ENCODE peak calls at places on chromosomes 11 and 22, in eight cellular contexts. U is mesothelial cell of epicardium, A is omental fat pad, X is AG04450, M is Calu3, T is GM12865, V is A549, F is fibroblast of the aortic adventitia. I is an unnamed sample.

GRCh38 chr11:45803981-45804805 is 756 bp upstream of the SLC35C1 start:
- DNase-seq in U (peak; percentile 83), A (peak; percentile 78), X (no peak), M (peak; percentile 90), T (peak; percentile 56), V (peak; percentile 72), F (peak; percentile 42), I (peak; percentile 55)

GRCh38 chr22:39230261-39231196 is 14.3 kb downstream of the PDGFB start:
- DNase-seq in U (no peak), A (no peak), X (no peak), M (no peak), T (no peak), V (no peak), F (no peak), I (no peak)

GRCh38 chr22:48599346-48599745 is 1228.3 kb downstream of the BRD1 start:
- DNase-seq in U (no peak), A (no peak), X (no peak), M (no peak), T (no peak), V (no peak), F (no peak), I (no peak)

GRCh38 chr11:77089004-77089545 is 13.6 kb upstream of the OMP start:
- DNase-seq in U (no peak), A (no peak), X (no peak), M (no peak), T (no peak), V (no peak), F (no peak), I (no peak)

GRCh38 chr11:75338516-75339218 is 12.8 kb downstream of the ARRB1 start:
- DNase-seq in U (no peak), A (no peak), X (no peak), M (no peak), T (no peak), V (no peak), F (peak; percentile 42), I (no peak)

GRCh38 chr11:44817207-44817944 is 90.6 kb downstream of the TSPAN18 start:
- DNase-seq in U (no peak), A (no peak), X (no peak), M (no peak), T (no peak), V (no peak), F (peak; percentile 19), I (no peak)

GRCh38 chr11:69732910-69733309 is 29.1 kb upstream of the FGF19 start:
- DNase-seq in U (no peak), A (no peak), X (no peak), M (no peak), T (no peak), V (no peak), F (no peak), I (no peak)

GRCh38 chr11:46121328-46121723 is at the start of gene PHF21A:
- DNase-seq in U (peak; percentile 92), A (peak; percentile 66), X (peak; percentile 86), M (peak; percentile 94), T (peak; percentile 96), V (peak; percentile 97), F (peak; percentile 93), I (peak; percentile 89)

GRCh38 chr11:103988595-103988969 is 47.9 kb upstream of the DDI1 start:
- DNase-seq in U (no peak), A (no peak), X (peak; percentile 50), M (no peak), T (no peak), V (no peak), F (peak; percentile 45), I (no peak)

GRCh38 chr11:61922539-61922938 is 5.2 kb upstream of the RAB3IL1 start:
- DNase-seq in U (peak; percentile 62), A (no peak), X (peak; percentile 27), M (no peak), T (no peak), V (no peak), F (peak; percentile 94), I (no peak)

GRCh38 chr11:1483445-1483961 is 3.1 kb downstream of the MOB2 start:
- DNase-seq in U (no peak), A (no peak), X (no peak), M (no peak), T (no peak), V (no peak), F (no peak), I (no peak)

GRCh38 chr11:1481861-1482441 is 4.6 kb downstream of the MOB2 start:
- DNase-seq in U (no peak), A (no peak), X (no peak), M (no peak), T (no peak), V (no peak), F (no peak), I (no peak)

GRCh38 chr11:1481483-1481825 is 5.1 kb downstream of the MOB2 start:
- DNase-seq in U (no peak), A (no peak), X (no peak), M (no peak), T (no peak), V (no peak), F (no peak), I (no peak)

GRCh38 chr11:1484061-1484671 is 2.4 kb downstream of the MOB2 start:
- DNase-seq in U (no peak), A (no peak), X (no peak), M (no peak), T (no peak), V (no peak), F (no peak), I (no peak)

GRCh38 chr11:1482581-1483444 is 3.8 kb downstream of the MOB2 start:
- DNase-seq in U (no peak), A (no peak), X (no peak), M (no peak), T (no peak), V (no peak), F (no peak), I (no peak)
- TF ChIP-seq CTCF in U (no peak), A (no peak), X (no peak), M (no peak), T (no peak), V (no peak), F (no peak), I (peak; percentile 25)

GRCh38 chr11:131867457-131868257 is 497.2 kb downstream of the NTM start:
- DNase-seq in U (peak; percentile 74), A (peak; percentile 53), X (peak; percentile 81), M (peak; percentile 1), T (peak; percentile 81), V (peak; percentile 16), F (peak; percentile 93), I (peak; percentile 74)
- TF ChIP-seq CTCF in U (peak; percentile 51), A (peak; percentile 16), X (peak; percentile 97), M (no peak), T (peak; percentile 89), V (no peak), F (peak; percentile 93), I (peak; percentile 82)

GRCh38 chr11:116694017-116694725 is 78.6 kb downstream of the BUD13 start:
- DNase-seq in U (no peak), A (no peak), X (no peak), M (no peak), T (no peak), V (no peak), F (no peak), I (no peak)

GRCh38 chr11:116693206-116694016 is 79.4 kb downstream of the BUD13 start:
- DNase-seq in U (no peak), A (no peak), X (no peak), M (peak; percentile 39), T (no peak), V (no peak), F (peak; percentile 8), I (no peak)

GRCh38 chr11:116696381-116696941 is 76.3 kb downstream of the BUD13 start:
- DNase-seq in U (peak; percentile 26), A (no peak), X (no peak), M (no peak), T (no peak), V (no peak), F (no peak), I (no peak)

GRCh38 chr11:116695657-116696254 is 77.0 kb downstream of the BUD13 start:
- DNase-seq in U (no peak), A (no peak), X (no peak), M (no peak), T (no peak), V (no peak), F (no peak), I (no peak)

DNA sequence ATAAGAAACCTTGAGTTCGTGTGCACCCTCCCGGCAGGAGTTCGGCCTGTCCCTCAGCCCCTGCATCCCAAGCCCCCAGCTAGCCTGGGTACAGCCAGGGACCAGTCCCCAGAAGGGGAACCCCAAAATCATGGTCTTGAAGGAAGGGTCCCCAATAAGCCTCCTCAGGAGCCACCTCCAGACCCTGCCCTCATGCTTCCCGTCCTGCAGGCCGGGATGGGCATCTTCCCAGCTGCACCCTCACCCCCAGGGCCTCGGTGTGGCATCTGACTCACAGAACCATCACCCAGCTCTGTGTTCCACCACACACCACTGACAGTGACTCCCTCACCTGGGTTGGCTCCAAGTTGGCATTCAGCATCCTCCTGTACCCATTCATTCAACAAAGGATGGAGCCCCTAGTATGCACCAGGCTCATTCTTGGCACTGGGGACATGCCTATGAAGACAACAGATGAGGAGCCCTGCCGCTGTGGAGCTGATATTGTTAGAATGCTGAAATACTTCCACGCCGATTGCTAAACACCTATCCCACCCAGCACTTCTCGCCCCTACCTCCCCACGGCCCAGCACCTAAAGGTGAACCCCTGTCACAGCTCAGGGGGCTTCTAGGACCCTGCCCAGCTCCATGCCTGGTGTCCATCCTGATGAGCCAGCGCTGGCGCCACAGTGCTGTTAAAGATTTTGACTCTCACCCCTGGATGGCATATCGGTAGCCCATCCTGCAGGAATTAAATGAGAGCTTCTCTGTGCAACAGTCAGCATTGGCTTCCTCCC is 77.8 kb downstream of the BUD13 start:
- DNase-seq in U (peak; percentile 29), A (no peak), X (no peak), M (no peak), T (no peak), V (no peak), F (no peak), I (no peak)
- TF ChIP-seq CTCF in U (no peak), A (no peak), X (no peak), M (no peak), T (no peak), V (no peak), F (no peak), I (no peak)

DNA sequence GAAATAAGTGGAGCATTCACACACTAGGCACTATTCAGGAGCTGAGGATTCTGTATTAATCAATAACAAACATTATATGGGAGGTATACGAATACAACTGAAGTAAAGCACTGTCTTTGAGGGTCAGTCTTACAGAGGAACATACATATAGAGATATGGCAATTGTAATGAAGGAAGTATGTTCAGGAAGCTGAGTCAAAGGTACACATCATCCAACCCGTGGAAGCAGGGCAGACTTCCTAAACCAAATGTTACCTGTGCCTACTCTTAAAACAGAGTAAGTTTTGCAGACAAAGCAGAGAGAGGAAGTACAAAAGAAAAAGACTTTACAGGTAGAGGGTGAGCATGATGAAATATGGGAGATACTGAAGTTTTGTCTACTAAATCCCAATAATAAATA is 481.2 kb upstream of the ARHGAP42 start:
- DNase-seq in U (no peak), A (no peak), X (no peak), M (no peak), T (no peak), V (no peak), F (no peak), I (no peak)
- TF ChIP-seq CTCF in U (no peak), A (no peak), X (no peak), M (no peak), T (no peak), V (no peak), F (no peak), I (no peak)

GRCh38 chr11:134780486-134781155 is 368.6 kb upstream of the B3GAT1 start:
- DNase-seq in U (no peak), A (no peak), X (no peak), M (no peak), T (no peak), V (no peak), F (no peak), I (no peak)
- TF ChIP-seq CTCF in U (no peak), A (no peak), X (no peak), M (no peak), T (no peak), V (no peak), F (no peak), I (no peak)

GRCh38 chr11:67261635-67261941 is 4.7 kb upstream of the GRK2 start:
- DNase-seq in U (no peak), A (no peak), X (no peak), M (no peak), T (no peak), V (no peak), F (no peak), I (no peak)
- TF ChIP-seq CTCF in U (no peak), A (no peak), X (peak; percentile 17), M (no peak), T (no peak), V (peak; percentile 54), F (peak; percentile 23), I (no peak)

I was measured in GM13977.